ENCODE peak calls at places on chromosomes 3 and 15, in seven cellular contexts. G is hepatocyte, Z is GM23338, T is BE2C, C is heart left ventricle, Y is ovary, A is thoracic aorta. Q is an unnamed sample. For H3K4me1, the result is how much of the 10 kb centered on the place peaks cover.

GRCh38 chr3:57787867-57788623 is 31.9 kb downstream of the SLMAP start:
- DNase-seq in Z (no peak), A (no peak), C (no peak), G (no peak), Y (no peak), T (no peak), Q (no peak)

GRCh38 chr3:69306239-69307185 is 79.4 kb downstream of the FRMD4B start:
- DNase-seq in C (peak), G (peak), T (peak), Z (peak), A (peak), Y (peak), Q (peak)

GRCh38 chr3:11591401-11592266 is 52.1 kb downstream of the VGLL4 start:
- DNase-seq in A (no peak), C (no peak), Z (peak), Y (peak), T (no peak), G (peak), Q (no peak)

GRCh38 chr15:77107531-77108355 is 36.8 kb upstream of the TSPAN3 start:
- DNase-seq in C (no peak), Y (peak), A (no peak), T (peak), G (peak), Z (peak), Q (peak)

GRCh38 chr3:54836876-54837275 is 91.0 kb downstream of the LRTM1 start:
- DNase-seq in A (no peak), G (peak), T (peak), Y (no peak), Z (no peak), C (no peak), Q (no peak)

GRCh38 chr3:96266395-96267187 is 547.8 kb upstream of the EPHA6 start:
- DNase-seq in Z (no peak), G (peak), Y (no peak), A (no peak), T (no peak), C (no peak), Q (peak)

GRCh38 chr3:127671523-127672428 is 976 bp upstream of the ABTB1 start:
- DNase-seq in C (no peak), Z (peak), T (no peak), Y (no peak), A (no peak), G (no peak), Q (peak)

GRCh38 chr3:124837730-124838186 is 49.4 kb downstream of the ITGB5 start:
- DNase-seq in C (peak), A (no peak), T (peak), G (peak), Z (no peak), Y (no peak), Q (no peak)

GRCh38 chr3:141368925-141369794 is 856 bp downstream of the ZBTB38 start:
- DNase-seq in Z (no peak), C (no peak), Y (no peak), T (no peak), G (peak), A (no peak), Q (no peak)

GRCh38 chr3:4043867-4044575 is 244.8 kb downstream of the LRRN1 start:
- DNase-seq in T (no peak), C (no peak), A (no peak), Y (no peak), Z (no peak), G (no peak), Q (no peak)

GRCh38 chr15:48922046-48922445 is 41.7 kb downstream of the SHC4 start:
- DNase-seq in A (no peak), Z (no peak), Y (no peak), G (no peak), C (no peak), T (no peak), Q (no peak)

GRCh38 chr3:151168269-151169094 is 34.5 kb downstream of the GPR171 start:
- DNase-seq in G (peak), T (peak), A (no peak), Z (peak), C (peak), Y (peak), Q (peak)

GRCh38 chr3:44439499-44440295 is 37.8 kb downstream of the ZNF445 start:
- DNase-seq in Z (no peak), G (peak), A (peak), T (peak), Y (peak), C (peak), Q (peak)

GRCh38 chr3:48661501-48662139 is 1.1 kb downstream of the CELSR3 start:
- DNase-seq in C (peak), G (peak), A (no peak), T (no peak), Y (peak), Z (peak), Q (peak)

GRCh38 chr3:135667061-135667460 is 298.5 kb upstream of the PPP2R3A start:
- DNase-seq in C (no peak), Y (no peak), A (no peak), G (no peak), Z (no peak), T (no peak), Q (no peak)

GRCh38 chr3:123025642-123026521 is 1.7 kb downstream of the SEMA5B start:
- DNase-seq in G (peak), Y (peak), C (no peak), A (no peak), Z (peak), T (no peak), Q (peak)

GRCh38 chr3:85077018-85077417 is 118.2 kb downstream of the CADM2 start:
- DNase-seq in A (no peak), C (no peak), Z (no peak), G (no peak), Y (no peak), T (no peak), Q (no peak)

GRCh38 chr3:141057951-141058800 is 7.0 kb downstream of the SPSB4 start:
- DNase-seq in G (no peak), Y (no peak), C (no peak), T (peak), Z (no peak), A (no peak), Q (no peak)

GRCh38 chr3:50317303-50317702 is 5.2 kb downstream of the HYAL2 start:
- DNase-seq in C (peak), A (no peak), Z (no peak), T (no peak), G (no peak), Y (no peak), Q (peak)

GRCh38 chr15:68421798-68422402 is 10.1 kb downstream of the ITGA11 start:
- DNase-seq in Y (no peak), T (no peak), C (no peak), Z (no peak), G (no peak), A (no peak), Q (no peak)

GRCh38 chr15:76197703-76198455 is 113.4 kb downstream of the ETFA start:
- DNase-seq in Y (no peak), Z (no peak), G (no peak), C (no peak), A (no peak), T (no peak), Q (no peak)

GRCh38 chr3:52817221-52817620 is 13.3 kb downstream of the ITIH4 start:
- DNase-seq in G (no peak), A (no peak), Y (no peak), T (no peak), Z (no peak), C (no peak), Q (no peak)

GRCh38 chr3:153350420-153350819 is 188.4 kb downstream of the RAP2B start:
- DNase-seq in T (no peak), G (peak), A (no peak), Z (no peak), C (no peak), Y (no peak), Q (no peak)

GRCh38 chr3:189954733-189955665 is 165.7 kb downstream of the P3H2 start:
- DNase-seq in C (no peak), Z (no peak), G (no peak), T (no peak), Y (no peak), A (no peak), Q (no peak)

GRCh38 chr15:42401544-42402478 is 42.5 kb downstream of the CAPN3 start:
- DNase-seq in C (no peak), T (no peak), Z (no peak), A (no peak), G (no peak), Y (no peak), Q (no peak)

GRCh38 chr3:142857056-142857455 is 31.8 kb downstream of the PCOLCE2 start:
- DNase-seq in Y (no peak), A (no peak), T (peak), Z (peak), C (no peak), G (peak), Q (peak)

GRCh38 chr15:40420793-40421192 is 15.2 kb downstream of the IVD start:
- DNase-seq in Y (peak), G (no peak), C (no peak), Z (no peak), A (no peak), T (no peak), Q (peak)

GRCh38 chr3:151894219-151894618 is 20.8 kb downstream of the SUCNR1 start:
- DNase-seq in G (no peak), Y (no peak), C (no peak), Z (no peak), A (no peak), T (no peak), Q (no peak)

GRCh38 chr15:76829939-76830338 is 75.2 kb downstream of the SCAPER start:
- DNase-seq in A (no peak), Z (no peak), G (no peak), Y (no peak), T (no peak), C (no peak), Q (no peak)

GRCh38 chr3:98602078-98602678 is 8.8 kb upstream of the CPOX start:
- DNase-seq in C (no peak), G (peak), Y (peak), T (peak), A (no peak), Z (peak), Q (no peak)

GRCh38 chr3:20225769-20226168 is 39.8 kb upstream of the SGO1 start:
- DNase-seq in Y (no peak), C (no peak), T (no peak), Z (peak), G (peak), A (no peak), Q (no peak)

GRCh38 chr3:111831840-111832239 is 27.2 kb upstream of the PHLDB2 start:
- DNase-seq in C (no peak), Y (no peak), Z (no peak), A (no peak), T (no peak), G (no peak), Q (no peak)

GRCh38 chr15:92801774-92802464 is 98.2 kb upstream of the CHD2 start:
- DNase-seq in C (peak), T (no peak), Z (no peak), A (no peak), Y (peak), G (no peak), Q (no peak)

GRCh38 chr3:140924097-140924873 is 17.4 kb upstream of the SLC25A36 start:
- DNase-seq in Z (no peak), G (no peak), A (no peak), C (peak), T (no peak), Y (no peak), Q (no peak)

GRCh38 chr3:62186967-62187366 is 186.4 kb downstream of the FEZF2 start:
- DNase-seq in Y (peak), C (no peak), A (no peak), Z (peak), T (no peak), G (peak), Q (no peak)

GRCh38 chr3:117873236-117873635 is 1161.4 kb downstream of the IGSF11 start:
- DNase-seq in Y (peak), Z (no peak), T (peak), G (peak), C (peak), A (no peak), Q (peak)

DNA sequence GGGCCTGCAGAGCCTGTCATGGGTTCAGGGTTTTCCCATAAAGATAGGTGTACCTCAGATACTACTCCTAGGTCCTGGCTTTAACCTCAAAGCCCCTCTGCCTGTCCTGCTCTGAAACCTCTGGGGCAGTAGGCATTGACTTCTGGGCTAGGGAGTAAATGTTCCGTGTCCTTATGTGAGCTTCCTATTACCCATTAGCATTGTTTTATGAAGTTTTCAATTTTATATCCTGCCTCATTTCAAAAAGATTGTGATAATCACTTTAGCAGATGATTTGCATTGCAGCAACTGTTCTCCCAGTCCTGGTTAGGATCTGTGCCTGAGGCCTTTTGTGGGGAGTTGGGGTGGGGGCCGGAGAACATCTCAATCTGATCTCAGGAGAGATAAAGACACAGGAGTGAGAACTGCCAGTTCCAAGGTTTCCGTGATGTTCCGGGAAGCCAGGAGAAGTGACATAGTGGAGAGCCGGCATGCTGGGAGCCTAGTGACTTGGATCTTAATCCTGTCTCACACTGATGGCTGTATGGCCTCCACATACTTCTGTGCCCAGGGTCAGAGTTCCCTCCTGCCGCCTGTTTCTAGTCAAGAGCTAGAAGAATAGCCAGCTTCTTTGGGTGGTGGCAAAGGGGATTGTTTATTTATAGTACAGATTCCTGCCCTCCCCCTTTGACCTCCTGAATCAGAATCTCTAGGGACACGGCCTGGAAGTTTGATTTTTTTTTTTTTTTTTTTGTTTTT is 10.6 kb downstream of the TPM1 start:
- DNase-seq in T (peak), C (peak), Z (peak), Y (peak), A (peak), G (peak), Q (no peak)
- H3K4me1 ChIP-seq in T (half or more), C (half or more), Z (under half), Y (under half), A (half or more), G (half or more), Q (under half)

GRCh38 chr3:9422712-9423424 is 25.5 kb downstream of the SETD5 start:
- DNase-seq in Y (peak), C (no peak), T (peak), A (peak), Z (peak), G (peak), Q (peak)
- H3K4me3 ChIP-seq in Y (no peak), C (no peak), T (peak), A (peak), Z (no peak), G (no peak), Q (no peak)

GRCh38 chr3:8705575-8705974 is 28.0 kb upstream of the CAV3 start:
- DNase-seq in C (no peak), Z (no peak), T (no peak), G (no peak), A (no peak), Y (no peak), Q (no peak)

GRCh38 chr3:8702560-8702959 is 31.0 kb upstream of the CAV3 start:
- DNase-seq in G (no peak), Z (peak), Y (no peak), T (no peak), C (no peak), A (no peak), Q (no peak)
- TF ChIP-seq CTCF in G (no peak), Z (peak), Y (no peak), T (peak), C (no peak), A (no peak), Q (no peak)

GRCh38 chr3:12965999-12966846 is 107.0 kb downstream of the IQSEC1 start:
- DNase-seq in A (no peak), G (no peak), C (peak), Z (no peak), Y (no peak), T (no peak), Q (no peak)
- H3K4me1 ChIP-seq in A (half or more), G (under half), C (half or more), Z (under half), Y (under half), T (under half), Q (under half)

GRCh38 chr3:159163656-159164055 is 361.8 kb downstream of the MFSD1 start:
- DNase-seq in Z (no peak), T (no peak), C (no peak), A (no peak), G (no peak), Y (no peak), Q (no peak)
- H3K4me3 ChIP-seq in Z (no peak), T (no peak), C (no peak), A (no peak), G (no peak), Y (no peak), Q (no peak)

DNA sequence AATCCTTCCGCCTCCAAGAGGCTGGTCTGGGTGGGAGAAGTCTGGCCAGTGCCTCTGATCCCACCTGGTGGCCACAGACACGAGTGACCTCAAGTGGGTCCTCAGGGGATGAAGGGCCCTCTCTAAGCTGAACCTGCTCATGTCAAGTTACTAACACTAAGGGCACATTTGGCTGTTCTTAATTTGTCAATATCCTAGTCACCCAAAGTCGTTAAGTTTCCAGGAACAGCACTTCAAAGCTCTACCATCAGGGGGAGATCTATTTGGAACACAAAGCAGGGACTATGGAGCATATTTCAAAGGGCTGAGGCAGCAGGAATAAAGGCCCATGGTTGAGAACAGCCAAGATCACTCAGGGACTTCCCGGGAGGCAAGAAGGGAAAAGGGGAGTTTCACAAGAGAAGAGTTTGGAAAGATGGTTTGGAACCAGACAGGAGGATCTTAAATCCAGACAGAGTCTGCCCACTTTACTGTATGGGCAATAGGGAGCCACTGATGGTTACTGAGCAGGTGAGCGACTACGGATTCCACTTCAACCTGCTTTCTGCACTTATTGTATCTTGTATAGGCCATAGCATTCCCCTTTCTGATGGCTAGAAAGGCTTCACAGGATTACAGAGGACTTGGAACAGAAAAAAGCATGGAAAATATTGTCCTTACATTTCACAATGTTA is 13.7 kb downstream of the OXTR start:
- DNase-seq in Y (no peak), Z (peak), C (no peak), A (no peak), T (no peak), G (no peak), Q (no peak)
- TF ChIP-seq CTCF in Y (no peak), Z (peak), C (no peak), A (no peak), T (peak), G (no peak), Q (no peak)

Q was measured in pancreas.